ENCODE peak calls at places on chromosomes 3 and 15, in six cellular contexts. One of them, this sample, is unnamed.

GRCh38 chr3:194661374-194661773 is 10.6 kb downstream of the LSG1 start:
- DNase-seq in transverse colon: no peak
- DNase-seq in upper lobe of left lung: no peak
- DNase-seq in Calu3: no peak
- DNase-seq in lower lobe of right lung: no peak
- DNase-seq in uterus: no peak
- DNase-seq in this sample: no peak

GRCh38 chr3:110608566-110608965 is 463.1 kb upstream of the NECTIN3 start:
- DNase-seq in transverse colon: no peak
- DNase-seq in upper lobe of left lung: no peak
- DNase-seq in Calu3: no peak
- DNase-seq in lower lobe of right lung: no peak
- DNase-seq in uterus: no peak
- DNase-seq in this sample: no peak

GRCh38 chr15:50909044-50909342 is 510 bp downstream of the AP4E1 start:
- DNase-seq in transverse colon: no peak
- DNase-seq in upper lobe of left lung: no peak
- DNase-seq in Calu3: no peak
- DNase-seq in lower lobe of right lung: no peak
- DNase-seq in uterus: no peak
- DNase-seq in this sample: no peak

GRCh38 chr3:780505-780904 is 312.3 kb upstream of the CNTN6 start:
- DNase-seq in transverse colon: no peak
- DNase-seq in upper lobe of left lung: no peak
- DNase-seq in Calu3: no peak
- DNase-seq in lower lobe of right lung: no peak
- DNase-seq in uterus: no peak
- DNase-seq in this sample: no peak

GRCh38 chr3:57952208-57952631 is 56.0 kb upstream of the FLNB start:
- DNase-seq in transverse colon: no peak
- DNase-seq in upper lobe of left lung: no peak
- DNase-seq in Calu3: no peak
- DNase-seq in lower lobe of right lung: no peak
- DNase-seq in uterus: peak
- DNase-seq in this sample: no peak

GRCh38 chr3:42723146-42723683 is 20.6 kb upstream of the HHATL start:
- DNase-seq in transverse colon: no peak
- DNase-seq in upper lobe of left lung: no peak
- DNase-seq in Calu3: no peak
- DNase-seq in lower lobe of right lung: no peak
- DNase-seq in uterus: no peak
- DNase-seq in this sample: no peak

GRCh38 chr3:33194303-33194702 is 24.3 kb downstream of the SUSD5 start:
- DNase-seq in transverse colon: no peak
- DNase-seq in upper lobe of left lung: no peak
- DNase-seq in Calu3: no peak
- DNase-seq in lower lobe of right lung: no peak
- DNase-seq in uterus: no peak
- DNase-seq in this sample: no peak

GRCh38 chr3:18445421-18446066 is 20.4 kb upstream of the SATB1 start:
- DNase-seq in transverse colon: peak
- DNase-seq in upper lobe of left lung: no peak
- DNase-seq in Calu3: no peak
- DNase-seq in lower lobe of right lung: no peak
- DNase-seq in uterus: peak
- DNase-seq in this sample: no peak

GRCh38 chr3:7710284-7710683 is 791.3 kb upstream of the LMCD1 start:
- DNase-seq in transverse colon: no peak
- DNase-seq in upper lobe of left lung: no peak
- DNase-seq in Calu3: peak
- DNase-seq in lower lobe of right lung: no peak
- DNase-seq in uterus: no peak
- DNase-seq in this sample: no peak

GRCh38 chr15:78130012-78130353 is 1.3 kb downstream of the CIB2 start:
- DNase-seq in transverse colon: no peak
- DNase-seq in upper lobe of left lung: no peak
- DNase-seq in Calu3: no peak
- DNase-seq in lower lobe of right lung: no peak
- DNase-seq in uterus: no peak
- DNase-seq in this sample: peak

GRCh38 chr15:78133801-78134200 is 2.6 kb upstream of the CIB2 start:
- DNase-seq in transverse colon: no peak
- DNase-seq in upper lobe of left lung: no peak
- DNase-seq in Calu3: peak
- DNase-seq in lower lobe of right lung: no peak
- DNase-seq in uterus: no peak
- DNase-seq in this sample: no peak

GRCh38 chr15:78130466-78131294 is 565 bp downstream of the CIB2 start:
- DNase-seq in transverse colon: peak
- DNase-seq in upper lobe of left lung: peak
- DNase-seq in Calu3: no peak
- DNase-seq in lower lobe of right lung: peak
- DNase-seq in uterus: no peak
- DNase-seq in this sample: peak

GRCh38 chr15:78129098-78130011 is 1.9 kb downstream of the CIB2 start:
- DNase-seq in transverse colon: no peak
- DNase-seq in upper lobe of left lung: no peak
- DNase-seq in Calu3: no peak
- DNase-seq in lower lobe of right lung: no peak
- DNase-seq in uterus: no peak
- DNase-seq in this sample: no peak

DNA sequence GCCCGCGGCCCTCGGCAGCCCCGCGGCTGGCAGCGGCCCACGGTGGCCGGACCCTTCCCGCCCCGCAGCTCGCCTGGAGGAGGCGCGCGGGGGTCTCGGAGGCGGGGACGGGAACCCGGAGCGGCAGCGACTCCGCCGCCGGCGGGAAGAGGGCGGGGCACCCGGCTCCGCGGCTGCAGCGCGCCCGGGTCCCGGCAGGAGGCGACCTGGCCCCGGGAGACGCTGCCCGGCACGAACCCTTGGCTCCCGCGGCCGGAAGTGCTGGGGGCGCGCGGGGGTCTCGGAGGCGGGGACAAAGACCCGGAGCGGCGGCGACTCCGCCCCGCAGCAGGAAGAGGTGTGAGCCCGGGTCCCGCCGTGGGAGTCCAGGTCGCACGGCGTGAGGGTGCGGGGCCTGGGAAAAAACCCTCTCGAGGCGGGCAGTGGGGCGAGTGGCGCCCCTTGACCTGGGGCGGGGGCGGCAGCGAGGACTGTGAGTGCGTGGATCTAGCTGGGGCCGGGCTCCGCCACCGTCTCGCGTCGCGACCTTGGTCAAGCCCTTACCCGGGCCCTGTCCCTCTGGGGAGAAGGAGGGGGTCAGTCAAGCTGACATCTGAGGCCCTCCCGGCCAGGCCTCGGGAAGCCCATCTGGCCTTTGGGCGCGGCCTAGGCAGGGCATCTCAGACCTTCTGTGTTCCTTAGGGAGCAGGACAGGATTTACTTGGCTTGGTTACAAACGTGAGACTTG is at the start of gene CIB2:
- DNase-seq in transverse colon: peak
- DNase-seq in upper lobe of left lung: peak
- DNase-seq in Calu3: peak
- DNase-seq in lower lobe of right lung: peak
- DNase-seq in uterus: peak
- DNase-seq in this sample: peak
- TF ChIP-seq CTCF in transverse colon: peak
- TF ChIP-seq CTCF in upper lobe of left lung: peak
- TF ChIP-seq CTCF in Calu3: peak
- TF ChIP-seq CTCF in lower lobe of right lung: peak
- TF ChIP-seq CTCF in uterus: peak
- TF ChIP-seq CTCF in this sample: no peak

GRCh38 chr3:172929451-172929850 is 178.9 kb downstream of the ECT2 start:
- DNase-seq in transverse colon: no peak
- DNase-seq in upper lobe of left lung: no peak
- DNase-seq in Calu3: no peak
- DNase-seq in lower lobe of right lung: no peak
- DNase-seq in uterus: no peak
- DNase-seq in this sample: no peak
- TF ChIP-seq CTCF in transverse colon: no peak
- TF ChIP-seq CTCF in upper lobe of left lung: no peak
- TF ChIP-seq CTCF in Calu3: no peak
- TF ChIP-seq CTCF in lower lobe of right lung: no peak
- TF ChIP-seq CTCF in uterus: no peak
- TF ChIP-seq CTCF in this sample: no peak

GRCh38 chr3:35659808-35660207 is 20.5 kb downstream of the ARPP21 start:
- DNase-seq in transverse colon: peak
- DNase-seq in upper lobe of left lung: no peak
- DNase-seq in Calu3: peak
- DNase-seq in lower lobe of right lung: no peak
- DNase-seq in uterus: no peak
- DNase-seq in this sample: no peak
- TF ChIP-seq CTCF in transverse colon: no peak
- TF ChIP-seq CTCF in upper lobe of left lung: no peak
- TF ChIP-seq CTCF in Calu3: peak
- TF ChIP-seq CTCF in lower lobe of right lung: no peak
- TF ChIP-seq CTCF in uterus: no peak
- TF ChIP-seq CTCF in this sample: no peak

DNA sequence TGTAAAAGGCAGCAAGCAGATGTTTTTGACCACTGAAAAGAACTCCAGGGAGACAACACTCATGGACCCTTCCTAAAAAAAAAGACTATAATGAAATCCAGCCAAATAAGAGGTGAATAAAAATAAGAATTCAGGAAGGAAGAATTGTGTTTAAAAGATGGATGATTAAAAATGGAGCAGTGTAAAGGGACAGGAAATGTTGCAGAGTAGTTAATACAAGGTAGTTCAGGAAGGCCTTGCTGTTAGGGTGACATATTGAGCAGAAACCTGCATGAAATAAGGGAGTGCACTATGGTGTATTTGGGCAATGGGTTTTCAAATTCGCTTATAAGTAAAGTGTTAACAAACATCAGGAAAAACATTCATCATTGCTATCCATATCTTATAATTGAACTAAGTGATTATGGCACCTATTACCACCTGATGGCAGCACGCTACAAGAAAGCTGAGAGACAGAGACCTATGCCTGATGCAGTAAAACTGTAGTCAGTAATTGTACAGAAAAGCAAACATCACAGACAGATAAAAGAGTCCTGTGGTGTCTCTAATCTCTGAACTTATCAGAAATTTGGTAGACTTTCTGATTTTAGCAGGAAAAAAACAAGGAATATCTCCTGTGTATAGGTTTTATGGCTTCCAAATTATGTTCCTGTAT is 5.8 kb upstream of the DBR1 start:
- DNase-seq in transverse colon: peak
- DNase-seq in upper lobe of left lung: no peak
- DNase-seq in Calu3: peak
- DNase-seq in lower lobe of right lung: no peak
- DNase-seq in uterus: no peak
- DNase-seq in this sample: no peak
- TF ChIP-seq CTCF in transverse colon: peak
- TF ChIP-seq CTCF in upper lobe of left lung: no peak
- TF ChIP-seq CTCF in Calu3: peak
- TF ChIP-seq CTCF in lower lobe of right lung: peak
- TF ChIP-seq CTCF in uterus: no peak
- TF ChIP-seq CTCF in this sample: no peak

GRCh38 chr15:74036271-74037170 is 42.0 kb downstream of the PML start:
- DNase-seq in transverse colon: peak
- DNase-seq in upper lobe of left lung: no peak
- DNase-seq in Calu3: peak
- DNase-seq in lower lobe of right lung: peak
- DNase-seq in uterus: peak
- DNase-seq in this sample: no peak
- TF ChIP-seq CTCF in transverse colon: peak
- TF ChIP-seq CTCF in upper lobe of left lung: peak
- TF ChIP-seq CTCF in Calu3: peak
- TF ChIP-seq CTCF in lower lobe of right lung: peak
- TF ChIP-seq CTCF in uterus: peak
- TF ChIP-seq CTCF in this sample: no peak

DNA sequence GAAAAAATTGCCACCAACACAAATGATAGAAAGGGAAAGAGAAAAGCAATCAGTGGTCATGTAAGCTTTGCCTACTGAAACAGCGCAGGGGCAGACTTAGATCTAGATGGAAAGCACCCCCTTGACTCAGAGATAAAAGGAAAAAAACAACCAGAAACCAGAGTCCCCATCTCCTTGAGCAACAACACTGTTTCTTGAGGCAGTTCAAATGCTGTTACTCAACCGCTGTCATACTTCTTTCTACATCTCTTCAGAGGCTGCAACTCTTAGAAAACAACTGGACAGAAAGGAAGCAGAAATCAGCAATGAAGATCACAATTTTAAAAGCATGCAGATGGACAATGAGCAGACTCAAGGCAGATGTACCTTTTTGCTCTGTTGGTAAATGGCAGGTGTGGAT is 36.5 kb downstream of the FSIP1 start:
- DNase-seq in transverse colon: no peak
- DNase-seq in upper lobe of left lung: no peak
- DNase-seq in Calu3: no peak
- DNase-seq in lower lobe of right lung: no peak
- DNase-seq in uterus: no peak
- DNase-seq in this sample: no peak
- TF ChIP-seq CTCF in transverse colon: no peak
- TF ChIP-seq CTCF in upper lobe of left lung: no peak
- TF ChIP-seq CTCF in Calu3: no peak
- TF ChIP-seq CTCF in lower lobe of right lung: no peak
- TF ChIP-seq CTCF in uterus: no peak
- TF ChIP-seq CTCF in this sample: no peak

DNA sequence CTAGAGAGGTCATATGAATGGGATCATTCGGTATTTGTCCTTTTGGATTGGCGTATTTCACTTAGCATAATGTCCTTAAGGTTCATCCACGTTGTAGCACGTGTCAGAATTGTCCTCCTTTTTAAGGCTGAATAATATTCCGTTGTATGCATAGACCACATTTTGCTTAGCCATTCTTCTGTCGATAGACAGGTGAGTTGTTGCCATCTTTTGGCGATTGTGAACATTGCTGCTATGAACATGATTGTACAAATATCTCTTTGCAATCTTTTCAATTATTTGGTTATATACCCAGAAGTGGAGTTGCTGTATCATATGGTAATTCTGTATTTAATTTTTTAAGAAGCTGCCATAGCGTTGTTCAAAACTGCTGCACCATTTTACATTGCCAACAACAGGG is 52.4 kb upstream of the GOLGA8J start:
- DNase-seq in transverse colon: no peak
- DNase-seq in upper lobe of left lung: no peak
- DNase-seq in Calu3: no peak
- DNase-seq in lower lobe of right lung: no peak
- DNase-seq in uterus: no peak
- DNase-seq in this sample: no peak
- TF ChIP-seq CTCF in transverse colon: no peak
- TF ChIP-seq CTCF in upper lobe of left lung: no peak
- TF ChIP-seq CTCF in Calu3: no peak
- TF ChIP-seq CTCF in lower lobe of right lung: no peak
- TF ChIP-seq CTCF in uterus: no peak
- TF ChIP-seq CTCF in this sample: no peak

GRCh38 chr15:36291501-36291900 is 287.9 kb upstream of the CDIN1 start:
- DNase-seq in transverse colon: no peak
- DNase-seq in upper lobe of left lung: no peak
- DNase-seq in Calu3: no peak
- DNase-seq in lower lobe of right lung: no peak
- DNase-seq in uterus: no peak
- DNase-seq in this sample: no peak

DNA sequence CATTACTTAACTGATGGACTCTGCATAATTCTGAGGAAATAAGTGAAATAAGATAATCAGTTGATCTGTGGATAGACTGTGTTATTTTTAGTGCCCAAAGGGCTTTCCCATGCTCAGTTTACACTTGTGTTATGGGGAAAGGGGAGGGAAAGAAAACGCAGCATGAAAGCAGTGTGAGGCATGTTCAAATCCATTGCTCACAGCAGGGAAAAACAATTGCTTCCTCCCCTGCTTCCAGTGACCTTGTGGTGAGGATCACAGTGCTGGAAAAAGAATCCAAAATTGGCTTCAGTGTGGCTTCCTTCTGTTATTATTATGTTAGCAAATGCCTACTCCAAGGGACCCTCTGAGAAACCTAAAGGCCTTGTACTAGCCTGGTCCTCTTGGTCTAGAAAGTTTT is 285.1 kb upstream of the CDIN1 start:
- DNase-seq in transverse colon: no peak
- DNase-seq in upper lobe of left lung: no peak
- DNase-seq in Calu3: no peak
- DNase-seq in lower lobe of right lung: no peak
- DNase-seq in uterus: no peak
- DNase-seq in this sample: no peak
- TF ChIP-seq CTCF in transverse colon: no peak
- TF ChIP-seq CTCF in upper lobe of left lung: no peak
- TF ChIP-seq CTCF in Calu3: no peak
- TF ChIP-seq CTCF in lower lobe of right lung: no peak
- TF ChIP-seq CTCF in uterus: no peak
- TF ChIP-seq CTCF in this sample: no peak